ENCODE peak calls at places on chromosome 18, in five cellular contexts. O is cardiac fibroblast, R is NCI-H2081, U is H7, A is HCT116. T is an unnamed sample.
A peak's percentile ranks its signal among the peaks of the same experiment; 100 is the strongest.

GRCh38 chr18:35511428-35511827 is 13.7 kb upstream of the INO80C start:
- DNase-seq in O (no peak), R (no peak), U (no peak), A (no peak), T (no peak)

GRCh38 chr18:50558948-50559749 is 738 bp upstream of the MAPK4 start:
- DNase-seq in O (no peak), R (no peak), U (no peak), A (no peak), T (no peak)

GRCh38 chr18:7878265-7879173 is 311.4 kb downstream of the PTPRM start:
- DNase-seq in O (no peak), R (peak; percentile 88), U (no peak), A (no peak), T (no peak)

GRCh38 chr18:56637897-56638231 is 528 bp downstream of the TXNL1 start:
- DNase-seq in O (peak; percentile 7), R (no peak), U (no peak), A (no peak), T (peak; percentile 57)

GRCh38 chr18:39701839-39702238 is 2136.2 kb upstream of the CELF4 start:
- DNase-seq in O (peak; percentile 17), R (no peak), U (no peak), A (peak; percentile 1), T (no peak)

GRCh38 chr18:59898609-59899297 is 1.0 kb upstream of the PMAIP1 start:
- DNase-seq in O (no peak), R (no peak), U (no peak), A (no peak), T (no peak)

GRCh38 chr18:80252136-80252535 is 4.8 kb upstream of the PARD6G start:
- DNase-seq in O (peak; percentile 42), R (no peak), U (no peak), A (no peak), T (no peak)

GRCh38 chr18:38397094-38397493 is 831.5 kb upstream of the CELF4 start:
- DNase-seq in O (no peak), R (no peak), U (no peak), A (no peak), T (no peak)

GRCh38 chr18:77181950-77182707 is 49.5 kb upstream of the MBP start:
- DNase-seq in O (no peak), R (no peak), U (no peak), A (no peak), T (no peak)

GRCh38 chr18:78730564-78731422 is 248.8 kb upstream of the SALL3 start:
- DNase-seq in O (no peak), R (no peak), U (no peak), A (no peak), T (no peak)

GRCh38 chr18:24674236-24675004 is 214.0 kb downstream of the HRH4 start:
- DNase-seq in O (no peak), R (no peak), U (no peak), A (no peak), T (no peak)

GRCh38 chr18:62388855-62389760 is 64.0 kb downstream of the TNFRSF11A start:
- DNase-seq in O (peak; percentile 9), R (no peak), U (no peak), A (no peak), T (peak; percentile 31)

GRCh38 chr18:12159446-12159845 is 65.8 kb downstream of the ANKRD62 start:
- DNase-seq in O (peak; percentile 10), R (no peak), U (no peak), A (no peak), T (no peak)

GRCh38 chr18:23401400-23402347 is 51.4 kb upstream of the RIOK3 start:
- DNase-seq in O (peak; percentile 78), R (peak; percentile 50), U (peak; percentile 57), A (no peak), T (no peak)

GRCh38 chr18:9413586-9413985 is 61.7 kb upstream of the RALBP1 start:
- DNase-seq in O (peak; percentile 82), R (no peak), U (no peak), A (no peak), T (no peak)